ENCODE peak calls at places on chromosomes 4 and X, in four cellular contexts. L is sigmoid colon, W is transverse colon, G is upper lobe of left lung. I is an unnamed sample.

GRCh38 chr4:184757810-184758209 is 23.9 kb upstream of the CENPU start:
- DNase-seq in W (no peak), G (no peak), L (no peak), I (no peak)

GRCh38 chr4:161702287-161702686 is 461.5 kb downstream of the FSTL5 start:
- DNase-seq in W (no peak), G (no peak), L (no peak), I (no peak)

GRCh38 chr4:87068591-87069021 is 133.8 kb downstream of the AFF1 start:
- DNase-seq in L (no peak), G (no peak), W (no peak), I (no peak)

GRCh38 chrX:125131146-125131545 is 188.5 kb upstream of the TEX13C start:
- DNase-seq in W (no peak), G (no peak), L (no peak), I (no peak)

GRCh38 chrX:104854188-104854587 is 288.2 kb downstream of the IL1RAPL2 start:
- DNase-seq in L (no peak), G (no peak), W (no peak), I (no peak)

GRCh38 chr4:113141901-113142346 is 92.5 kb downstream of the ANK2 start:
- DNase-seq in L (no peak), W (no peak), G (no peak), I (no peak)

GRCh38 chr4:2426069-2426397 is 7.3 kb downstream of the CFAP99 start:
- DNase-seq in L (no peak), W (no peak), G (no peak), I (no peak)

GRCh38 chrX:130196453-130196852 is 24.7 kb downstream of the RAB33A start:
- DNase-seq in W (no peak), G (no peak), L (no peak), I (no peak)

GRCh38 chrX:49040376-49040955 is 2.7 kb downstream of the TFE3 start:
- DNase-seq in L (no peak), G (no peak), W (no peak), I (no peak)

GRCh38 chr4:151992301-151992700 is 231.5 kb upstream of the GATB start:
- DNase-seq in L (no peak), G (no peak), W (no peak), I (no peak)

GRCh38 chr4:12562016-12562415 is 922.1 kb downstream of the RAB28 start:
- DNase-seq in L (no peak), G (no peak), W (no peak), I (no peak)

GRCh38 chr4:151192556-151193235 is 84.3 kb upstream of the PRSS48 start:
- DNase-seq in W (no peak), L (no peak), G (no peak), I (no peak)

GRCh38 chrX:139842326-139843175 is 90.3 kb downstream of the ATP11C start:
- DNase-seq in L (no peak), G (no peak), W (no peak), I (no peak)

GRCh38 chr4:23993373-23993772 is 103.5 kb upstream of the PPARGC1A start:
- DNase-seq in W (no peak), G (no peak), L (no peak), I (no peak)

GRCh38 chr4:100372432-100372831 is 145.4 kb downstream of the EMCN start:
- DNase-seq in G (no peak), W (no peak), L (no peak), I (no peak)

GRCh38 chr4:105345838-105346237 is 128.0 kb downstream of the PPA2 start:
- DNase-seq in W (no peak), L (no peak), G (no peak), I (no peak)

GRCh38 chr4:1711055-1711905 is 839 bp downstream of the SLBP start:
- DNase-seq in G (no peak), W (peak), L (peak), I (no peak)

GRCh38 chr4:71732706-71733105 is 51.2 kb downstream of the GC start:
- DNase-seq in W (no peak), G (no peak), L (no peak), I (no peak)

GRCh38 chr4:11698846-11699590 is 270.3 kb upstream of the HS3ST1 start:
- DNase-seq in G (no peak), W (no peak), L (no peak), I (no peak)

GRCh38 chr4:81605278-81605677 is 133.6 kb upstream of the RASGEF1B start:
- DNase-seq in G (no peak), W (no peak), L (no peak), I (no peak)

GRCh38 chr4:74793757-74794340 is 474 bp downstream of the BTC start:
- DNase-seq in G (peak), L (peak), W (peak), I (peak)

GRCh38 chr4:72446353-72447055 is 122.5 kb downstream of the ADAMTS3 start:
- DNase-seq in G (no peak), W (no peak), L (no peak), I (no peak)

GRCh38 chrX:39900788-39901170 is 197.0 kb downstream of the BCOR start:
- DNase-seq in G (no peak), W (no peak), L (no peak), I (no peak)

GRCh38 chrX:25858273-25858880 is 279.8 kb upstream of the MAGEB18 start:
- DNase-seq in G (no peak), W (no peak), L (no peak), I (no peak)

GRCh38 chr4:243407-243806 is 61.9 kb downstream of the ZNF732 start:
- DNase-seq in G (no peak), L (no peak), W (no peak), I (no peak)

GRCh38 chr4:124028172-124028571 is 631.6 kb downstream of the SPRY1 start:
- DNase-seq in L (no peak), W (no peak), G (no peak), I (no peak)

GRCh38 chr4:67615119-67615518 is 56.6 kb downstream of the STAP1 start:
- DNase-seq in W (no peak), G (no peak), L (no peak), I (no peak)

GRCh38 chrX:114611018-114611619 is 27.2 kb downstream of the HTR2C start:
- DNase-seq in W (peak), L (no peak), G (no peak), I (no peak)

GRCh38 chrX:78708171-78708570 is 39.3 kb upstream of the LPAR4 start:
- DNase-seq in W (peak), L (no peak), G (no peak), I (no peak)

GRCh38 chrX:2498781-2499302 is 1.9 kb downstream of the DHRSX start:
- DNase-seq in W (peak), L (no peak), G (no peak), I (no peak)

GRCh38 chrX:40005290-40006011 is 92.3 kb downstream of the BCOR start:
- DNase-seq in G (peak), L (no peak), W (no peak), I (no peak)

GRCh38 chrX:130079824-130080406 is 30.4 kb downstream of the ELF4 start:
- DNase-seq in G (no peak), W (peak), L (peak), I (no peak)

GRCh38 chr4:958836-959337 is 14.5 kb downstream of the DGKQ start:
- DNase-seq in L (peak), G (no peak), W (no peak), I (no peak)

GRCh38 chr4:128553665-128554515 is 255.6 kb upstream of the JADE1 start:
- DNase-seq in L (no peak), W (no peak), G (no peak), I (no peak)

GRCh38 chrX:155893513-155893912 is 12.4 kb downstream of the VAMP7 start:
- DNase-seq in G (no peak), W (no peak), L (no peak), I (no peak)

GRCh38 chrX:30513284-30513683 is 64.3 kb downstream of the TASL start:
- DNase-seq in L (no peak), G (no peak), W (no peak), I (no peak)

GRCh38 chr4:84966382-84967291 is at the start of gene WDFY3:
- DNase-seq in G (peak), W (peak), L (peak), I (peak)
- TF ChIP-seq POLR2A in G (peak), W (peak), L (peak), I (no peak)

DNA sequence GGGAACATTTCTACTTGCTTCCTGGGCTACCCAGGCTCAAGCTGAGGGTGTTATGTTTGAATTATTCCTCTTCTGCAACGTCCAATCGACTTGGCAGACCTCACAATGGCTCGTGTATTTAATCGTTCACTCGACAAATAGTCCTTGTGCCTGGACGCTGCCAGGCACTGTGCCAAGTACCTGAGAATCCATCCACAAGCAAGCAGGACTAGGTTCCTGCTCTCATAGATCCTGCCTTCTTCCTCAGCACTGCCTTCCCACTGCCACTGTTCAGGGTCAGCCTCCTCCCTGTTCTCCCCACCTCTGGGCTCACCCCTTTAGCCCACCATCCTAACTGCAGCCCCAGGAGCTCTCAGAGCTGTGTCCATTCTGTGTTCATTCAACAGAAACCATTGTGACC is 113.3 kb downstream of the EFNB1 start:
- DNase-seq in L (peak), G (no peak), W (peak), I (no peak)
- TF ChIP-seq POLR2AphosphoS5 in L (no peak), G (no peak), W (no peak), I (no peak)

GRCh38 chrX:37846141-37846540 is 1.2 kb downstream of the DYNLT3 start:
- DNase-seq in G (no peak), W (no peak), L (no peak), I (no peak)

GRCh38 chrX:37844622-37845021 is 2.7 kb downstream of the DYNLT3 start:
- DNase-seq in G (no peak), W (no peak), L (no peak), I (no peak)

GRCh38 chrX:37847733-37848197 is 394 bp upstream of the DYNLT3 start:
- DNase-seq in L (no peak), W (no peak), G (no peak), I (no peak)

GRCh38 chrX:37846558-37846933 is 825 bp downstream of the DYNLT3 start:
- DNase-seq in L (no peak), G (no peak), W (no peak), I (no peak)

GRCh38 chrX:37846934-37847732 is at the start of gene DYNLT3:
- DNase-seq in L (peak), G (peak), W (peak), I (peak)
- TF ChIP-seq POLR2A in L (peak), G (peak), W (peak), I (no peak)

GRCh38 chrX:15971696-15972095 is 117.1 kb upstream of the AP1S2 start:
- DNase-seq in G (no peak), W (no peak), L (no peak), I (no peak)

GRCh38 chrX:15973299-15973698 is 118.7 kb upstream of the AP1S2 start:
- DNase-seq in W (peak), G (no peak), L (no peak), I (no peak)

GRCh38 chrX:15983034-15983433 is 128.4 kb upstream of the AP1S2 start:
- DNase-seq in W (no peak), G (no peak), L (no peak), I (no peak)

GRCh38 chrX:15973941-15974340 is 119.3 kb upstream of the AP1S2 start:
- DNase-seq in G (no peak), L (no peak), W (no peak), I (no peak)

DNA sequence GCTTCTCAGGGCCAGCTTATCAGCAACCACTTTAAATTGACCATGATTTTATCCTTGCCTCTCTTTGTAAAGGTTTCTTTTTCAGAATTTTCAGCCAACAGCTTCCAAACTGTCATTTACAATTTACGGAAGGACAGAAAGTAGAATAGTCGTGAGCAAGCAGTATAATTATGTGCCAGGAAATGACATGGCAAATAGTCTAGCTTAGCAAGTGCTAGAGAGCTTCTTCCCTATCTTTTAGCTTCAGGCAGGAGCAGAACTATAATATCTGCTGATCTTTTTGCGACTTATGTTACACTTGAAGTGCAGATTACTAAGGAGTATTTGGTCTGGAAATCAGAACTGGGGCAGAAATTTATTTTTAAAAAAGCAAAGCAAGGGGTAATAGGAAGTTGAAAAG is 123.0 kb upstream of the AP1S2 start:
- DNase-seq in G (no peak), L (no peak), W (no peak), I (no peak)
- TF ChIP-seq POLR2AphosphoS5 in G (no peak), L (no peak), W (no peak), I (no peak)

GRCh38 chr4:183618681-183619080 is 40.3 kb downstream of the RWDD4 start:
- DNase-seq in G (no peak), W (no peak), L (no peak), I (no peak)
- TF ChIP-seq POLR2A in G (no peak), W (no peak), L (no peak), I (no peak)

I was measured in GM12891.